ENCODE peak calls at places on chromosomes 6 and 20, in seven cellular contexts. One of them, this sample, is unnamed.

GRCh38 chr20:48102076-48102787 is 317.0 kb upstream of the SULF2 start:
- DNase-seq in endodermal cell: no peak
- DNase-seq in mammary epithelial cell: no peak
- DNase-seq in GM23248: no peak
- DNase-seq in keratinocyte: no peak
- DNase-seq in HCT116: no peak
- DNase-seq in neuronal stem cell: no peak
- DNase-seq in this sample: no peak

GRCh38 chr6:67679566-67680296 is 955.4 kb upstream of the ADGRB3 start:
- DNase-seq in endodermal cell: no peak
- DNase-seq in mammary epithelial cell: no peak
- DNase-seq in GM23248: no peak
- DNase-seq in keratinocyte: no peak
- DNase-seq in HCT116: no peak
- DNase-seq in neuronal stem cell: no peak
- DNase-seq in this sample: no peak

GRCh38 chr6:21246075-21246474 is 347.5 kb upstream of the SOX4 start:
- DNase-seq in endodermal cell: no peak
- DNase-seq in mammary epithelial cell: no peak
- DNase-seq in GM23248: no peak
- DNase-seq in keratinocyte: no peak
- DNase-seq in HCT116: no peak
- DNase-seq in neuronal stem cell: no peak
- DNase-seq in this sample: no peak

GRCh38 chr6:133916650-133917151 is 27.8 kb downstream of the TCF21 start:
- DNase-seq in endodermal cell: peak
- DNase-seq in mammary epithelial cell: peak
- DNase-seq in GM23248: peak
- DNase-seq in keratinocyte: peak
- DNase-seq in HCT116: peak
- DNase-seq in neuronal stem cell: peak
- DNase-seq in this sample: peak

GRCh38 chr20:18323705-18324104 is 35.4 kb downstream of the ZNF133 start:
- DNase-seq in endodermal cell: peak
- DNase-seq in mammary epithelial cell: no peak
- DNase-seq in GM23248: no peak
- DNase-seq in keratinocyte: no peak
- DNase-seq in HCT116: no peak
- DNase-seq in neuronal stem cell: no peak
- DNase-seq in this sample: peak

GRCh38 chr6:7535498-7535897 is 6.0 kb upstream of the DSP start:
- DNase-seq in endodermal cell: no peak
- DNase-seq in mammary epithelial cell: peak
- DNase-seq in GM23248: peak
- DNase-seq in keratinocyte: no peak
- DNase-seq in HCT116: no peak
- DNase-seq in neuronal stem cell: no peak
- DNase-seq in this sample: no peak

GRCh38 chr6:85580104-85580877 is 13.4 kb downstream of the SNX14 start:
- DNase-seq in endodermal cell: no peak
- DNase-seq in mammary epithelial cell: peak
- DNase-seq in GM23248: no peak
- DNase-seq in keratinocyte: no peak
- DNase-seq in HCT116: no peak
- DNase-seq in neuronal stem cell: no peak
- DNase-seq in this sample: no peak

GRCh38 chr20:41029150-41029872 is 689 bp downstream of the TOP1 start:
- DNase-seq in endodermal cell: peak
- DNase-seq in mammary epithelial cell: no peak
- DNase-seq in GM23248: peak
- DNase-seq in keratinocyte: no peak
- DNase-seq in HCT116: no peak
- DNase-seq in neuronal stem cell: peak
- DNase-seq in this sample: peak

GRCh38 chr6:136752554-136752953 is 39.7 kb downstream of the MAP3K5 start:
- DNase-seq in endodermal cell: peak
- DNase-seq in mammary epithelial cell: no peak
- DNase-seq in GM23248: no peak
- DNase-seq in keratinocyte: no peak
- DNase-seq in HCT116: no peak
- DNase-seq in neuronal stem cell: peak
- DNase-seq in this sample: no peak

GRCh38 chr6:163324326-163324927 is 90.1 kb upstream of the QKI start:
- DNase-seq in endodermal cell: no peak
- DNase-seq in mammary epithelial cell: no peak
- DNase-seq in GM23248: peak
- DNase-seq in keratinocyte: no peak
- DNase-seq in HCT116: no peak
- DNase-seq in neuronal stem cell: no peak
- DNase-seq in this sample: no peak

GRCh38 chr6:144931172-144932035 is 646.3 kb downstream of the UTRN start:
- DNase-seq in endodermal cell: peak
- DNase-seq in mammary epithelial cell: peak
- DNase-seq in GM23248: peak
- DNase-seq in keratinocyte: no peak
- DNase-seq in HCT116: no peak
- DNase-seq in neuronal stem cell: no peak
- DNase-seq in this sample: peak

GRCh38 chr20:16926626-16927025 is 178.5 kb downstream of the OTOR start:
- DNase-seq in endodermal cell: no peak
- DNase-seq in mammary epithelial cell: no peak
- DNase-seq in GM23248: no peak
- DNase-seq in keratinocyte: no peak
- DNase-seq in HCT116: no peak
- DNase-seq in neuronal stem cell: no peak
- DNase-seq in this sample: no peak

GRCh38 chr20:57429579-57430202 is 38.5 kb downstream of the RBM38 start:
- DNase-seq in endodermal cell: no peak
- DNase-seq in mammary epithelial cell: peak
- DNase-seq in GM23248: peak
- DNase-seq in keratinocyte: no peak
- DNase-seq in HCT116: peak
- DNase-seq in neuronal stem cell: no peak
- DNase-seq in this sample: no peak

GRCh38 chr6:45548657-45549515 is 171.2 kb upstream of the SUPT3H start:
- DNase-seq in endodermal cell: no peak
- DNase-seq in mammary epithelial cell: no peak
- DNase-seq in GM23248: no peak
- DNase-seq in keratinocyte: no peak
- DNase-seq in HCT116: no peak
- DNase-seq in neuronal stem cell: no peak
- DNase-seq in this sample: no peak

GRCh38 chr6:37783831-37784584 is 35.5 kb upstream of the ZFAND3 start:
- DNase-seq in endodermal cell: peak
- DNase-seq in mammary epithelial cell: no peak
- DNase-seq in GM23248: peak
- DNase-seq in keratinocyte: no peak
- DNase-seq in HCT116: no peak
- DNase-seq in neuronal stem cell: no peak
- DNase-seq in this sample: peak

GRCh38 chr6:134491473-134491872 is 173.6 kb upstream of the SGK1 start:
- DNase-seq in endodermal cell: no peak
- DNase-seq in mammary epithelial cell: peak
- DNase-seq in GM23248: no peak
- DNase-seq in keratinocyte: no peak
- DNase-seq in HCT116: no peak
- DNase-seq in neuronal stem cell: no peak
- DNase-seq in this sample: no peak

GRCh38 chr6:112770341-112770740 is 423.2 kb downstream of the RFPL4B start:
- DNase-seq in endodermal cell: no peak
- DNase-seq in mammary epithelial cell: no peak
- DNase-seq in GM23248: no peak
- DNase-seq in keratinocyte: no peak
- DNase-seq in HCT116: no peak
- DNase-seq in neuronal stem cell: no peak
- DNase-seq in this sample: no peak

GRCh38 chr6:108359901-108360882 is 65.3 kb downstream of the AFG1L start:
- DNase-seq in endodermal cell: no peak
- DNase-seq in mammary epithelial cell: peak
- DNase-seq in GM23248: no peak
- DNase-seq in keratinocyte: no peak
- DNase-seq in HCT116: no peak
- DNase-seq in neuronal stem cell: no peak
- DNase-seq in this sample: no peak

GRCh38 chr20:58135441-58136170 is 92.8 kb downstream of the ANKRD60 start:
- DNase-seq in endodermal cell: peak
- DNase-seq in mammary epithelial cell: peak
- DNase-seq in GM23248: peak
- DNase-seq in keratinocyte: peak
- DNase-seq in HCT116: no peak
- DNase-seq in neuronal stem cell: no peak
- DNase-seq in this sample: no peak

GRCh38 chr20:568865-569415 is 25.4 kb upstream of the CSNK2A1 start:
- DNase-seq in endodermal cell: peak
- DNase-seq in mammary epithelial cell: no peak
- DNase-seq in GM23248: no peak
- DNase-seq in keratinocyte: no peak
- DNase-seq in HCT116: no peak
- DNase-seq in neuronal stem cell: no peak
- DNase-seq in this sample: no peak

GRCh38 chr20:44993343-44993742 is 27.0 kb downstream of the STK4 start:
- DNase-seq in endodermal cell: no peak
- DNase-seq in mammary epithelial cell: no peak
- DNase-seq in GM23248: peak
- DNase-seq in keratinocyte: no peak
- DNase-seq in HCT116: no peak
- DNase-seq in neuronal stem cell: no peak
- DNase-seq in this sample: no peak

GRCh38 chr20:44990425-44990824 is 24.1 kb downstream of the STK4 start:
- DNase-seq in endodermal cell: no peak
- DNase-seq in mammary epithelial cell: no peak
- DNase-seq in GM23248: peak
- DNase-seq in keratinocyte: no peak
- DNase-seq in HCT116: no peak
- DNase-seq in neuronal stem cell: no peak
- DNase-seq in this sample: no peak

GRCh38 chr20:44988772-44989171 is 22.5 kb downstream of the STK4 start:
- DNase-seq in endodermal cell: no peak
- DNase-seq in mammary epithelial cell: no peak
- DNase-seq in GM23248: no peak
- DNase-seq in keratinocyte: no peak
- DNase-seq in HCT116: no peak
- DNase-seq in neuronal stem cell: no peak
- DNase-seq in this sample: no peak

GRCh38 chr20:44990957-44991356 is 24.6 kb downstream of the STK4 start:
- DNase-seq in endodermal cell: no peak
- DNase-seq in mammary epithelial cell: no peak
- DNase-seq in GM23248: no peak
- DNase-seq in keratinocyte: no peak
- DNase-seq in HCT116: no peak
- DNase-seq in neuronal stem cell: no peak
- DNase-seq in this sample: no peak
- H3K9ac ChIP-seq in endodermal cell: no peak
- H3K9ac ChIP-seq in mammary epithelial cell: no peak
- H3K9ac ChIP-seq in GM23248: peak
- H3K9ac ChIP-seq in keratinocyte: peak
- H3K9ac ChIP-seq in HCT116: no peak
- H3K9ac ChIP-seq in neuronal stem cell: no peak
- H3K9ac ChIP-seq in this sample: no peak

DNA sequence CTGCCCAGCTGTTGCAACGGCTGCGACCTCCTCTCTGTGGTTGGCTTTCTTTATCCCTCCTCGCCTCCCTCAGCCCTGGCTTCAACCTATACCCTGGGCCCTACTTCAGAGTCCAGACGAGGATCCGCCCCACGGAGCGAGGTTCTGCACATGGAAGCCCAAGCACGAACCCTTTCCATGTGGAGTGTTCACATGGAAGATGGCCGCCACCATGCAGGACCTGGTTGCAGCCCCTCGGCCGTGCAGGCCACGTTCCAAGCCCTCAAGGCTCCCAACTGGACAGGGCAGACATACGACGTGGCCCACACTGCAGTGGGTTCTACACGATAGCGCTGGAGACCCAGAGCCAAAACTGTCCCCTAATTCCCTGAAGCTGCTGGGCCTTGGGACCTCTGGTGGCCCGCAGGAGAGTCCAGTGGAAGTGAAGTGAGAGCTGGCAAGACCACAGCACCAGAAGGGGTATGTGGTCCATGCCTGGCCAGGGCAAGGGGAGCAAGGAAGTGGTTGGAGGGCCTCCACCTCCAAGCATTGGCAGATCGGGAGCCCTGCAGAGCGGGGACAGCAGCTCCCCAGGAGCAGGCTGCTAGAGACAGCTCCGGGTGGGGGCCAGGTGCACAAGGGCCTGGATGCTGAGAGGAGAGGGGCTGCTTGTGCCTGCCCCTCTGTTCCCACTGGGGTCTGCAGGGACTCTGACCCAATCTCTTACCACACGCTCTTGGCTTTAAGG is 69.8 kb downstream of the GINS1 start:
- DNase-seq in endodermal cell: no peak
- DNase-seq in mammary epithelial cell: no peak
- DNase-seq in GM23248: no peak
- DNase-seq in keratinocyte: no peak
- DNase-seq in HCT116: no peak
- DNase-seq in neuronal stem cell: no peak
- DNase-seq in this sample: no peak
- H3K9ac ChIP-seq in endodermal cell: no peak
- H3K9ac ChIP-seq in mammary epithelial cell: no peak
- H3K9ac ChIP-seq in GM23248: no peak
- H3K9ac ChIP-seq in keratinocyte: no peak
- H3K9ac ChIP-seq in HCT116: no peak
- H3K9ac ChIP-seq in neuronal stem cell: no peak
- H3K9ac ChIP-seq in this sample: no peak

DNA sequence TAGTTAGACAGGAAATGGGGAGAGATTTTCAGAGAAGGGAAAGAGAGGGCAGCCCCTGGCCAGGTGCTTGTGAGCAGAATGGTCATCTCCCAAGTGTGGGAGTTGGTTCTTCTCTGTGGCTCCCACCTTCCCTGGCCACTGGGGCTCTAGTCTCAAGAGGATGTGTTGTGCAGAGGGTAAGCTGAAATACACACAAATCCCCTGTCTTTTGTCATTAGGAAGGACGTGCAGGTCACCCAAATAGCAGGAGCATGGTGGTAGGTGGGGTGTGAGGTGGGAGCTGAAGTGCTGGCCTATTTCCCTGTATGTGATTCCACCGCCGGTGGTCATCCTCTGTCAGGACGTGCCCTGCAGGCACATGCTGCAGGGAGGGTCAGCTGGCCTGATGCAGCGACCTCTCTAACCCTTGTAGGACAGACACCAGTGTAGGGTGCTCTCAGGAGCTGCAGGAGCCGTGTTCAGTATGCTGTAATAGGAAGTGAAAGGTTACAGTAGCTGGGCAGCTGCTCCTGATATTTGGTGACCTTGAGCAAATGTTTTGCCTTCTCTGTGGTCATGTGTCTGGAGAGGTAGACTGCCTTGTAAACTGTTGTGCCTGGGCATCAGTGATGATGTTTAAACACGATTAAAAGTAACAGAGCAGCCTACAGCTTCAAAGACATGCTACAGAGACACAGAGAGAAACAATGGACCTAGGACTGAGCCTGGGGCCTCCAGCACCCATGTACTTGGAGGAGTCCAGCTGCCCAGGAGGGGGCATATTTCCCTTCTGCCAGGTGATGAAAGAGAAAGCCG is 3.3 kb upstream of the CST3 start:
- DNase-seq in endodermal cell: no peak
- DNase-seq in mammary epithelial cell: no peak
- DNase-seq in GM23248: no peak
- DNase-seq in keratinocyte: no peak
- DNase-seq in HCT116: no peak
- DNase-seq in neuronal stem cell: no peak
- DNase-seq in this sample: no peak
- H3K9ac ChIP-seq in endodermal cell: no peak
- H3K9ac ChIP-seq in mammary epithelial cell: no peak
- H3K9ac ChIP-seq in GM23248: no peak
- H3K9ac ChIP-seq in keratinocyte: no peak
- H3K9ac ChIP-seq in HCT116: no peak
- H3K9ac ChIP-seq in neuronal stem cell: no peak
- H3K9ac ChIP-seq in this sample: no peak

GRCh38 chr6:75935473-75935793 is 137.0 kb downstream of the IMPG1 start:
- DNase-seq in endodermal cell: no peak
- DNase-seq in mammary epithelial cell: no peak
- DNase-seq in GM23248: no peak
- DNase-seq in keratinocyte: no peak
- DNase-seq in HCT116: no peak
- DNase-seq in neuronal stem cell: no peak
- DNase-seq in this sample: no peak
- H3K9ac ChIP-seq in endodermal cell: no peak
- H3K9ac ChIP-seq in mammary epithelial cell: no peak
- H3K9ac ChIP-seq in GM23248: peak
- H3K9ac ChIP-seq in keratinocyte: no peak
- H3K9ac ChIP-seq in HCT116: no peak
- H3K9ac ChIP-seq in neuronal stem cell: no peak
- H3K9ac ChIP-seq in this sample: no peak

This sample was measured in neural progenitor cell.